ENCODE peak calls at places on chromosomes 6 and 20, in ten cellular contexts. G is aorta; X is esophagus squamous epithelium; S is psoas muscle; V is PC-3; P is lower lobe of right lung; L is CD8-positive, alpha-beta T cell; F is cardiac muscle cell; C is heart left ventricle; Y is CD8-positive, alpha-beta memory T cell. E is an unnamed sample.

GRCh38 chr6:247353-247752 is 44.9 kb upstream of the DUSP22 start:
- DNase-seq in G (no peak), X (no peak), S (no peak), V (no peak), P (no peak), L (no peak), F (no peak), C (no peak), Y (no peak), E (no peak)

GRCh38 chr6:163459536-163459935 is 45.0 kb downstream of the QKI start:
- DNase-seq in G (no peak), X (no peak), S (no peak), V (no peak), P (no peak), L (no peak), F (no peak), C (no peak), Y (no peak), E (peak)

GRCh38 chr6:85644374-85644762 is 1.7 kb upstream of the SYNCRIP start:
- DNase-seq in G (no peak), X (no peak), S (no peak), V (peak), P (no peak), L (no peak), F (no peak), C (no peak), Y (no peak), E (no peak)

GRCh38 chr6:7886132-7886531 is 24.5 kb downstream of the TXNDC5 start:
- DNase-seq in G (no peak), X (no peak), S (no peak), V (no peak), P (no peak), L (no peak), F (no peak), C (no peak), Y (no peak), E (no peak)

GRCh38 chr6:70708448-70708847 is 40.8 kb downstream of the SMAP1 start:
- DNase-seq in G (no peak), X (no peak), S (no peak), V (no peak), P (no peak), L (no peak), F (no peak), C (no peak), Y (no peak), E (no peak)

GRCh38 chr20:21100590-21101452 is 5.3 kb downstream of the LINC00237 start:
- DNase-seq in G (peak), X (no peak), S (no peak), V (no peak), P (peak), L (no peak), F (no peak), C (no peak), Y (peak), E (no peak)

GRCh38 chr20:62774762-62775161 is 21.5 kb upstream of the MRGBP start:
- DNase-seq in G (no peak), X (no peak), S (no peak), V (no peak), P (no peak), L (no peak), F (no peak), C (no peak), Y (no peak), E (no peak)

GRCh38 chr20:956330-956951 is 40.3 kb upstream of the ANGPT4 start:
- DNase-seq in G (peak), X (peak), S (peak), V (peak), P (peak), L (peak), F (peak), C (peak), Y (peak), E (peak)

GRCh38 chr6:150633466-150633795 is 33.7 kb downstream of the PLEKHG1 start:
- DNase-seq in G (no peak), X (no peak), S (no peak), V (no peak), P (no peak), L (no peak), F (no peak), C (no peak), Y (no peak), E (no peak)

GRCh38 chr6:88866856-88867255 is 96.6 kb downstream of the RNGTT start:
- DNase-seq in G (no peak), X (no peak), S (no peak), V (peak), P (no peak), L (no peak), F (no peak), C (no peak), Y (no peak), E (no peak)

GRCh38 chr6:75563032-75563431 is 38.6 kb upstream of the SENP6 start:
- DNase-seq in G (no peak), X (no peak), S (no peak), V (peak), P (no peak), L (no peak), F (peak), C (no peak), Y (no peak), E (peak)

GRCh38 chr6:2817778-2818443 is 23.8 kb downstream of the SERPINB1 start:
- DNase-seq in G (no peak), X (no peak), S (no peak), V (peak), P (no peak), L (no peak), F (no peak), C (no peak), Y (no peak), E (no peak)

GRCh38 chr20:10674684-10675455 is 1.1 kb upstream of the JAG1 start:
- DNase-seq in G (peak), X (no peak), S (peak), V (peak), P (peak), L (no peak), F (peak), C (peak), Y (no peak), E (peak)

GRCh38 chr6:168217880-168218537 is 101.6 kb downstream of the DACT2 start:
- DNase-seq in G (no peak), X (no peak), S (no peak), V (no peak), P (no peak), L (no peak), F (no peak), C (no peak), Y (no peak), E (no peak)

GRCh38 chr6:36755435-36756348 is 58.1 kb downstream of the RAB44 start:
- DNase-seq in G (no peak), X (no peak), S (peak), V (peak), P (no peak), L (peak), F (no peak), C (no peak), Y (peak), E (peak)

GRCh38 chr6:72422126-72422680 is 199.7 kb upstream of the KCNQ5 start:
- DNase-seq in G (no peak), X (no peak), S (no peak), V (peak), P (no peak), L (no peak), F (no peak), C (no peak), Y (no peak), E (no peak)

GRCh38 chr20:36155629-36155971 is 1.1 kb downstream of the EPB41L1 start:
- DNase-seq in G (no peak), X (no peak), S (no peak), V (no peak), P (no peak), L (no peak), F (no peak), C (peak), Y (no peak), E (no peak)

GRCh38 chr6:84521419-84522001 is 242.9 kb downstream of the TBX18 start:
- DNase-seq in G (no peak), X (no peak), S (no peak), V (no peak), P (no peak), L (no peak), F (no peak), C (no peak), Y (no peak), E (no peak)

GRCh38 chr6:20998748-20999448 is 464.6 kb downstream of the CDKAL1 start:
- DNase-seq in G (no peak), X (no peak), S (no peak), V (no peak), P (no peak), L (no peak), F (no peak), C (no peak), Y (no peak), E (no peak)

GRCh38 chr20:54623923-54624569 is 148.7 kb downstream of the DOK5 start:
- DNase-seq in G (no peak), X (no peak), S (no peak), V (no peak), P (no peak), L (no peak), F (no peak), C (no peak), Y (no peak), E (no peak)
- H3K27ac ChIP-seq in G (no peak), X (no peak), S (no peak), V (no peak), P (no peak), L (no peak), F (no peak), C (no peak), Y (no peak), E (no peak)

DNA sequence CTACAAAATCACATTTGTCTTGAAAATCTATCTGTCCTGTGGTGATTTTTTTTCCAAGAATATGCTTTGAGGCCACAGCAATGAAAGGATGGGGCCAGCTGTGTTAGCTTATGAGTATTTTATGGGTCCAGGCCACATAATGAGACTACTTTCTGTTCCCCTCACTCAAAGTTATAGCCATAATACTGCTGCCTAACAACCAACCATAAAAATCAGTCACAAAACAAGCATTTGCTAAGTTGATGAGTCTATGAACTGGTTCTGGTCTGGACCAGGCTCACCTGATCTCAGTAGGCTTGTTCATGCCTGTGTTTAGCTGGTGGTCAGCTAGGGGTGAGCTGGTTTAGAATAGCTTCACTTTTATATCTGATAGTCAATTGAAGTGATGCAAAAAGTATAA is 192.5 kb upstream of the PLCB4 start:
- DNase-seq in G (no peak), X (no peak), S (no peak), V (no peak), P (no peak), L (no peak), F (no peak), C (no peak), Y (no peak), E (no peak)
- H3K27ac ChIP-seq in G (no peak), X (no peak), S (no peak), V (no peak), P (no peak), L (no peak), F (no peak), C (no peak), Y (no peak), E (no peak)

DNA sequence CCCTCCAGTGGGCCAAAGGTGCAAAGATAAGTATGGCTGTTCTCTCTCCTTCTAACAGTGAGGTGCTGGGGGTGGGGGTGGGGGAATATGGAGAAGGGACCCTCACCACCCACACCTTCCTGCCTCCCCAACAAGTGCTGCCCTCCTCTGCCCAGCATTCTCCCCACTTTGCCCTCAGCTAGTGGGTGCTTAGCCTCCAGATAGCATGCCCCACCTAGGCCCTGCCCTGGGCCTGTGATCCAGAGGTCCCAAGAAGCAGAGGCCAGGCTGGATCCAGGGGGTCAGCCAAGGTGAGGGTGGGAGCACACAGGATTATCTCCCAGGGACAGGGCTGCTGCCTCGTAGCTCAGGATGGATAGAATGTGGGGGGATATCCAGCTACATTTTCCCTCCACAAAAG is 1.2 kb downstream of the ADISSP start:
- DNase-seq in G (no peak), X (no peak), S (no peak), V (no peak), P (peak), L (no peak), F (no peak), C (peak), Y (no peak), E (no peak)
- H3K27ac ChIP-seq in G (no peak), X (peak), S (no peak), V (no peak), P (no peak), L (no peak), F (no peak), C (peak), Y (no peak), E (no peak)

GRCh38 chr6:5208491-5208890 is 52.3 kb downstream of the LYRM4 start:
- DNase-seq in G (no peak), X (no peak), S (no peak), V (no peak), P (no peak), L (no peak), F (no peak), C (no peak), Y (no peak), E (no peak)
- H3K27ac ChIP-seq in G (peak), X (no peak), S (no peak), V (no peak), P (no peak), L (no peak), F (no peak), C (no peak), Y (no peak), E (no peak)